ENCODE peak calls at places on chromosome 22, in four cellular contexts. H, E, A and X are unnamed samples.

GRCh38 chr22:30315962-30316576 is 10.7 kb downstream of the TBC1D10A start:
- DNase-seq in A (no peak), H (no peak), E (no peak), X (no peak)

GRCh38 chr22:39527481-39527961 is 5.0 kb downstream of the RPS19BP1 start:
- DNase-seq in A (peak), H (no peak), E (no peak), X (no peak)

GRCh38 chr22:19068784-19069271 is 53.4 kb downstream of the DGCR2 start:
- DNase-seq in E (no peak), A (no peak), H (no peak), X (no peak)

GRCh38 chr22:49013707-49014106 is 814.0 kb downstream of the BRD1 start:
- DNase-seq in A (no peak), E (no peak), H (no peak), X (no peak)

GRCh38 chr22:20076627-20077172 is 3.3 kb upstream of the DGCR8 start:
- DNase-seq in H (no peak), E (no peak), A (no peak), X (no peak)

GRCh38 chr22:33896801-33897620 is 23.3 kb downstream of the LARGE1 start:
- DNase-seq in A (no peak), E (peak), H (no peak), X (no peak)

GRCh38 chr22:22528780-22529179 is 8.7 kb upstream of the ZNF280A start:
- DNase-seq in A (no peak), H (no peak), E (no peak), X (no peak)

GRCh38 chr22:39683639-39684038 is 113.1 kb downstream of the CACNA1I start:
- DNase-seq in H (no peak), A (no peak), E (no peak), X (no peak)

GRCh38 chr22:23533328-23533762 is 46.7 kb downstream of the IGLL1 start:
- DNase-seq in H (peak), E (peak), A (peak), X (no peak)

GRCh38 chr22:45580703-45581381 is 78.2 kb downstream of the FBLN1 start:
- DNase-seq in E (peak), H (peak), A (no peak), X (no peak)

GRCh38 chr22:38792833-38793232 is 1.1 kb downstream of the DNAL4 start:
- DNase-seq in A (peak), E (no peak), H (peak), X (no peak)

GRCh38 chr22:31244943-31245451 is 32.9 kb downstream of the LIMK2 start:
- DNase-seq in A (no peak), H (no peak), E (no peak), X (no peak)

GRCh38 chr22:38327805-38328204 is 10.6 kb upstream of the CSNK1E start:
- DNase-seq in A (no peak), E (no peak), H (peak), X (no peak)

GRCh38 chr22:24968066-24968561 is 15.6 kb downstream of the KIAA1671 start:
- DNase-seq in A (no peak), H (no peak), E (peak), X (no peak)

GRCh38 chr22:29932121-29932520 is 49.1 kb downstream of the MTMR3 start:
- DNase-seq in H (no peak), E (no peak), A (no peak), X (no peak)

GRCh38 chr22:20083157-20083890 is 3.3 kb downstream of the DGCR8 start:
- DNase-seq in E (no peak), A (no peak), H (no peak), X (no peak)

GRCh38 chr22:24437091-24437490 is 9.7 kb downstream of the ADORA2A start:
- DNase-seq in A (no peak), E (peak), H (no peak), X (no peak)

GRCh38 chr22:46171940-46172339 is 21.6 kb downstream of the PPARA start:
- DNase-seq in H (peak), A (peak), E (no peak), X (peak)

GRCh38 chr22:43437871-43438475 is 26.2 kb downstream of the MPPED1 start:
- DNase-seq in E (no peak), A (no peak), H (no peak), X (no peak)

GRCh38 chr22:33806191-33806590 is 114.1 kb downstream of the LARGE1 start:
- DNase-seq in A (no peak), E (no peak), H (no peak), X (no peak)

GRCh38 chr22:42978453-42979103 is 36.4 kb downstream of the PACSIN2 start:
- DNase-seq in H (peak), A (no peak), E (peak), X (no peak)

GRCh38 chr22:42673898-42674390 is 24.8 kb upstream of the CYB5R3 start:
- DNase-seq in E (no peak), A (no peak), H (no peak), X (no peak)

GRCh38 chr22:36300396-36301212 is 47.7 kb downstream of the APOL1 start:
- DNase-seq in A (no peak), E (no peak), H (no peak), X (no peak)

GRCh38 chr22:47082505-47082904 is 320.1 kb downstream of the TBC1D22A start:
- DNase-seq in A (no peak), E (no peak), H (no peak), X (no peak)